ENCODE peak calls at places on chromosomes 3 and 15, in eight cellular contexts. One of them, this sample, is unnamed.

GRCh38 chr3:11498646-11499045 is 145.1 kb downstream of the VGLL4 start:
- DNase-seq in NCI-H774: peak; percentile 18
- DNase-seq in CD4-positive, alpha-beta T cell: no peak
- DNase-seq in D341Med: no peak
- DNase-seq in iPS-NIHi11: peak; percentile 27
- DNase-seq in NCI-H1092: peak; percentile 7
- DNase-seq in activated naive CD4-positive, alpha-beta T cell treated with anti-CD3 and anti-CD28 coated beads, Interleukin-2, amount 10 ng/mL, durations not matched to agents 7 days and 5 days: no peak
- DNase-seq in upper lobe of right lung: peak; percentile 75
- DNase-seq in this sample: no peak

GRCh38 chr15:90336705-90337141 is 15.4 kb upstream of the ZNF774 start:
- DNase-seq in upper lobe of right lung: no peak
- DNase-seq in activated naive CD4-positive, alpha-beta T cell treated with anti-CD3 and anti-CD28 coated beads, Interleukin-2, amount 10 ng/mL, durations not matched to agents 7 days and 5 days: peak; percentile 45
- DNase-seq in NCI-H774: no peak
- DNase-seq in CD4-positive, alpha-beta T cell: no peak
- DNase-seq in iPS-NIHi11: no peak
- DNase-seq in D341Med: no peak
- DNase-seq in NCI-H1092: no peak
- DNase-seq in this sample: no peak

GRCh38 chr3:196617256-196617655 is 22.2 kb upstream of the NRROS start:
- DNase-seq in iPS-NIHi11: no peak
- DNase-seq in upper lobe of right lung: no peak
- DNase-seq in NCI-H1092: no peak
- DNase-seq in D341Med: no peak
- DNase-seq in NCI-H774: no peak
- DNase-seq in activated naive CD4-positive, alpha-beta T cell treated with anti-CD3 and anti-CD28 coated beads, Interleukin-2, amount 10 ng/mL, durations not matched to agents 7 days and 5 days: no peak
- DNase-seq in CD4-positive, alpha-beta T cell: no peak
- DNase-seq in this sample: no peak

GRCh38 chr15:74725845-74726773 is 781 bp upstream of the CYP1A1 start:
- DNase-seq in iPS-NIHi11: peak; percentile 81
- DNase-seq in upper lobe of right lung: peak; percentile 80
- DNase-seq in NCI-H774: peak; percentile 10
- DNase-seq in NCI-H1092: no peak
- DNase-seq in CD4-positive, alpha-beta T cell: peak; percentile 41
- DNase-seq in activated naive CD4-positive, alpha-beta T cell treated with anti-CD3 and anti-CD28 coated beads, Interleukin-2, amount 10 ng/mL, durations not matched to agents 7 days and 5 days: peak; percentile 81
- DNase-seq in D341Med: peak; percentile 66
- DNase-seq in this sample: no peak

GRCh38 chr3:15367059-15367458 is 34.7 kb upstream of the SH3BP5 start:
- DNase-seq in iPS-NIHi11: no peak
- DNase-seq in D341Med: no peak
- DNase-seq in upper lobe of right lung: no peak
- DNase-seq in activated naive CD4-positive, alpha-beta T cell treated with anti-CD3 and anti-CD28 coated beads, Interleukin-2, amount 10 ng/mL, durations not matched to agents 7 days and 5 days: no peak
- DNase-seq in CD4-positive, alpha-beta T cell: no peak
- DNase-seq in NCI-H774: no peak
- DNase-seq in NCI-H1092: no peak
- DNase-seq in this sample: no peak

GRCh38 chr3:45986303-45986982 is 9.2 kb downstream of the FYCO1 start:
- DNase-seq in NCI-H774: peak; percentile 49
- DNase-seq in iPS-NIHi11: no peak
- DNase-seq in CD4-positive, alpha-beta T cell: no peak
- DNase-seq in upper lobe of right lung: peak; percentile 64
- DNase-seq in NCI-H1092: no peak
- DNase-seq in D341Med: no peak
- DNase-seq in activated naive CD4-positive, alpha-beta T cell treated with anti-CD3 and anti-CD28 coated beads, Interleukin-2, amount 10 ng/mL, durations not matched to agents 7 days and 5 days: no peak
- DNase-seq in this sample: no peak

GRCh38 chr3:180059351-180059750 is 22.6 kb upstream of the PEX5L start:
- DNase-seq in CD4-positive, alpha-beta T cell: no peak
- DNase-seq in D341Med: no peak
- DNase-seq in iPS-NIHi11: no peak
- DNase-seq in upper lobe of right lung: no peak
- DNase-seq in activated naive CD4-positive, alpha-beta T cell treated with anti-CD3 and anti-CD28 coated beads, Interleukin-2, amount 10 ng/mL, durations not matched to agents 7 days and 5 days: no peak
- DNase-seq in NCI-H774: no peak
- DNase-seq in NCI-H1092: no peak
- DNase-seq in this sample: no peak

GRCh38 chr3:63993653-63994079 is 29.6 kb downstream of the PSMD6 start:
- DNase-seq in D341Med: peak; percentile 89
- DNase-seq in activated naive CD4-positive, alpha-beta T cell treated with anti-CD3 and anti-CD28 coated beads, Interleukin-2, amount 10 ng/mL, durations not matched to agents 7 days and 5 days: peak; percentile 64
- DNase-seq in NCI-H1092: peak; percentile 31
- DNase-seq in iPS-NIHi11: peak; percentile 81
- DNase-seq in upper lobe of right lung: peak; percentile 73
- DNase-seq in NCI-H774: peak; percentile 9
- DNase-seq in CD4-positive, alpha-beta T cell: peak; percentile 52
- DNase-seq in this sample: no peak

GRCh38 chr3:50971487-50971924 is 296.8 kb downstream of the DOCK3 start:
- DNase-seq in CD4-positive, alpha-beta T cell: peak; percentile 20
- DNase-seq in activated naive CD4-positive, alpha-beta T cell treated with anti-CD3 and anti-CD28 coated beads, Interleukin-2, amount 10 ng/mL, durations not matched to agents 7 days and 5 days: peak; percentile 70
- DNase-seq in NCI-H1092: peak; percentile 7
- DNase-seq in iPS-NIHi11: peak; percentile 79
- DNase-seq in upper lobe of right lung: no peak
- DNase-seq in NCI-H774: peak; percentile 28
- DNase-seq in D341Med: peak; percentile 75
- DNase-seq in this sample: no peak

GRCh38 chr3:72144773-72145505 is 360.0 kb upstream of the PROK2 start:
- DNase-seq in NCI-H1092: no peak
- DNase-seq in iPS-NIHi11: no peak
- DNase-seq in CD4-positive, alpha-beta T cell: no peak
- DNase-seq in NCI-H774: no peak
- DNase-seq in D341Med: no peak
- DNase-seq in upper lobe of right lung: no peak
- DNase-seq in activated naive CD4-positive, alpha-beta T cell treated with anti-CD3 and anti-CD28 coated beads, Interleukin-2, amount 10 ng/mL, durations not matched to agents 7 days and 5 days: no peak
- DNase-seq in this sample: no peak

GRCh38 chr15:63708141-63708772 is 111.1 kb downstream of the FBXL22 start:
- DNase-seq in iPS-NIHi11: no peak
- DNase-seq in CD4-positive, alpha-beta T cell: no peak
- DNase-seq in upper lobe of right lung: no peak
- DNase-seq in NCI-H774: no peak
- DNase-seq in activated naive CD4-positive, alpha-beta T cell treated with anti-CD3 and anti-CD28 coated beads, Interleukin-2, amount 10 ng/mL, durations not matched to agents 7 days and 5 days: peak; percentile 26
- DNase-seq in NCI-H1092: no peak
- DNase-seq in D341Med: no peak
- DNase-seq in this sample: no peak

GRCh38 chr3:170745211-170745718 is 124.7 kb downstream of the RPL22L1 start:
- DNase-seq in NCI-H774: no peak
- DNase-seq in CD4-positive, alpha-beta T cell: no peak
- DNase-seq in D341Med: no peak
- DNase-seq in NCI-H1092: no peak
- DNase-seq in activated naive CD4-positive, alpha-beta T cell treated with anti-CD3 and anti-CD28 coated beads, Interleukin-2, amount 10 ng/mL, durations not matched to agents 7 days and 5 days: no peak
- DNase-seq in upper lobe of right lung: no peak
- DNase-seq in iPS-NIHi11: no peak
- DNase-seq in this sample: no peak

GRCh38 chr15:85597155-85597815 is 197.4 kb downstream of the KLHL25 start:
- DNase-seq in NCI-H774: no peak
- DNase-seq in iPS-NIHi11: no peak
- DNase-seq in upper lobe of right lung: no peak
- DNase-seq in D341Med: no peak
- DNase-seq in activated naive CD4-positive, alpha-beta T cell treated with anti-CD3 and anti-CD28 coated beads, Interleukin-2, amount 10 ng/mL, durations not matched to agents 7 days and 5 days: peak; percentile 50
- DNase-seq in CD4-positive, alpha-beta T cell: peak; percentile 17
- DNase-seq in NCI-H1092: no peak
- DNase-seq in this sample: no peak

GRCh38 chr15:76514292-76514691 is 177.7 kb downstream of the ISL2 start:
- DNase-seq in iPS-NIHi11: no peak
- DNase-seq in D341Med: peak; percentile 73
- DNase-seq in NCI-H1092: peak; percentile 39
- DNase-seq in CD4-positive, alpha-beta T cell: no peak
- DNase-seq in upper lobe of right lung: no peak
- DNase-seq in activated naive CD4-positive, alpha-beta T cell treated with anti-CD3 and anti-CD28 coated beads, Interleukin-2, amount 10 ng/mL, durations not matched to agents 7 days and 5 days: no peak
- DNase-seq in NCI-H774: peak; percentile 37
- DNase-seq in this sample: no peak

GRCh38 chr3:198081421-198081844 is 121.4 kb downstream of the LMLN start:
- DNase-seq in NCI-H1092: no peak
- DNase-seq in upper lobe of right lung: no peak
- DNase-seq in D341Med: peak; percentile 26
- DNase-seq in activated naive CD4-positive, alpha-beta T cell treated with anti-CD3 and anti-CD28 coated beads, Interleukin-2, amount 10 ng/mL, durations not matched to agents 7 days and 5 days: no peak
- DNase-seq in iPS-NIHi11: peak; percentile 7
- DNase-seq in CD4-positive, alpha-beta T cell: no peak
- DNase-seq in NCI-H774: no peak
- DNase-seq in this sample: no peak

GRCh38 chr15:98476559-98476958 is 171.8 kb upstream of the IGF1R start:
- DNase-seq in NCI-H774: no peak
- DNase-seq in upper lobe of right lung: no peak
- DNase-seq in activated naive CD4-positive, alpha-beta T cell treated with anti-CD3 and anti-CD28 coated beads, Interleukin-2, amount 10 ng/mL, durations not matched to agents 7 days and 5 days: no peak
- DNase-seq in D341Med: no peak
- DNase-seq in CD4-positive, alpha-beta T cell: no peak
- DNase-seq in NCI-H1092: no peak
- DNase-seq in iPS-NIHi11: no peak
- DNase-seq in this sample: no peak

GRCh38 chr3:173685471-173685870 is 287.9 kb downstream of the NLGN1 start:
- DNase-seq in activated naive CD4-positive, alpha-beta T cell treated with anti-CD3 and anti-CD28 coated beads, Interleukin-2, amount 10 ng/mL, durations not matched to agents 7 days and 5 days: no peak
- DNase-seq in upper lobe of right lung: no peak
- DNase-seq in CD4-positive, alpha-beta T cell: no peak
- DNase-seq in NCI-H774: no peak
- DNase-seq in iPS-NIHi11: no peak
- DNase-seq in D341Med: no peak
- DNase-seq in NCI-H1092: no peak
- DNase-seq in this sample: no peak

GRCh38 chr3:180678231-180678630 is 1.1 kb downstream of the CCDC39 start:
- DNase-seq in D341Med: no peak
- DNase-seq in iPS-NIHi11: no peak
- DNase-seq in activated naive CD4-positive, alpha-beta T cell treated with anti-CD3 and anti-CD28 coated beads, Interleukin-2, amount 10 ng/mL, durations not matched to agents 7 days and 5 days: no peak
- DNase-seq in CD4-positive, alpha-beta T cell: no peak
- DNase-seq in upper lobe of right lung: no peak
- DNase-seq in NCI-H774: no peak
- DNase-seq in NCI-H1092: no peak
- DNase-seq in this sample: no peak

GRCh38 chr3:50170689-50171088 is 15.6 kb downstream of the SEMA3F start:
- DNase-seq in upper lobe of right lung: no peak
- DNase-seq in NCI-H1092: no peak
- DNase-seq in NCI-H774: no peak
- DNase-seq in iPS-NIHi11: no peak
- DNase-seq in activated naive CD4-positive, alpha-beta T cell treated with anti-CD3 and anti-CD28 coated beads, Interleukin-2, amount 10 ng/mL, durations not matched to agents 7 days and 5 days: no peak
- DNase-seq in CD4-positive, alpha-beta T cell: no peak
- DNase-seq in D341Med: no peak
- DNase-seq in this sample: no peak

GRCh38 chr3:127588675-127589577 is 1.6 kb downstream of the TPRA1 start:
- DNase-seq in NCI-H774: no peak
- DNase-seq in CD4-positive, alpha-beta T cell: no peak
- DNase-seq in activated naive CD4-positive, alpha-beta T cell treated with anti-CD3 and anti-CD28 coated beads, Interleukin-2, amount 10 ng/mL, durations not matched to agents 7 days and 5 days: peak; percentile 45
- DNase-seq in upper lobe of right lung: no peak
- DNase-seq in NCI-H1092: no peak
- DNase-seq in D341Med: no peak
- DNase-seq in iPS-NIHi11: no peak
- DNase-seq in this sample: no peak

GRCh38 chr15:81645470-81645869 is 271.5 kb upstream of the TMC3 start:
- DNase-seq in upper lobe of right lung: no peak
- DNase-seq in NCI-H1092: no peak
- DNase-seq in activated naive CD4-positive, alpha-beta T cell treated with anti-CD3 and anti-CD28 coated beads, Interleukin-2, amount 10 ng/mL, durations not matched to agents 7 days and 5 days: no peak
- DNase-seq in D341Med: no peak
- DNase-seq in CD4-positive, alpha-beta T cell: no peak
- DNase-seq in iPS-NIHi11: no peak
- DNase-seq in NCI-H774: no peak
- DNase-seq in this sample: no peak

GRCh38 chr15:51185213-51185619 is 90.5 kb upstream of the TNFAIP8L3 start:
- DNase-seq in NCI-H774: no peak
- DNase-seq in D341Med: no peak
- DNase-seq in iPS-NIHi11: no peak
- DNase-seq in activated naive CD4-positive, alpha-beta T cell treated with anti-CD3 and anti-CD28 coated beads, Interleukin-2, amount 10 ng/mL, durations not matched to agents 7 days and 5 days: no peak
- DNase-seq in NCI-H1092: no peak
- DNase-seq in upper lobe of right lung: no peak
- DNase-seq in CD4-positive, alpha-beta T cell: no peak
- DNase-seq in this sample: no peak

GRCh38 chr3:97979610-97980009 is 7.4 kb upstream of the RIOX2 start:
- DNase-seq in NCI-H774: no peak
- DNase-seq in activated naive CD4-positive, alpha-beta T cell treated with anti-CD3 and anti-CD28 coated beads, Interleukin-2, amount 10 ng/mL, durations not matched to agents 7 days and 5 days: no peak
- DNase-seq in iPS-NIHi11: peak; percentile 13
- DNase-seq in NCI-H1092: no peak
- DNase-seq in upper lobe of right lung: no peak
- DNase-seq in CD4-positive, alpha-beta T cell: no peak
- DNase-seq in D341Med: peak; percentile 62
- DNase-seq in this sample: no peak

GRCh38 chr3:3699407-3699806 is 99.8 kb upstream of the LRRN1 start:
- DNase-seq in D341Med: no peak
- DNase-seq in NCI-H1092: no peak
- DNase-seq in activated naive CD4-positive, alpha-beta T cell treated with anti-CD3 and anti-CD28 coated beads, Interleukin-2, amount 10 ng/mL, durations not matched to agents 7 days and 5 days: no peak
- DNase-seq in iPS-NIHi11: no peak
- DNase-seq in upper lobe of right lung: no peak
- DNase-seq in NCI-H774: no peak
- DNase-seq in CD4-positive, alpha-beta T cell: no peak
- DNase-seq in this sample: no peak